ENCODE peak calls at places on chromosomes 11 and 22, in seven cellular contexts. One of them, this sample, is unnamed.

GRCh38 chr22:28903719-28904118 is 20.3 kb downstream of the ZNRF3 start:
- DNase-seq in A549: no peak
- DNase-seq in transverse colon: no peak
- DNase-seq in uterus: no peak
- DNase-seq in prostate gland: no peak
- DNase-seq in heart left ventricle: no peak
- DNase-seq in esophagus squamous epithelium: no peak
- DNase-seq in this sample: no peak

GRCh38 chr11:74057251-74058151 is 48.6 kb upstream of the UCP3 start:
- DNase-seq in A549: no peak
- DNase-seq in transverse colon: no peak
- DNase-seq in uterus: no peak
- DNase-seq in prostate gland: no peak
- DNase-seq in heart left ventricle: no peak
- DNase-seq in esophagus squamous epithelium: no peak
- DNase-seq in this sample: no peak

GRCh38 chr22:30327864-30328345 is 1.2 kb upstream of the TBC1D10A start:
- DNase-seq in A549: peak
- DNase-seq in transverse colon: no peak
- DNase-seq in uterus: no peak
- DNase-seq in prostate gland: peak
- DNase-seq in heart left ventricle: no peak
- DNase-seq in esophagus squamous epithelium: no peak
- DNase-seq in this sample: no peak

GRCh38 chr11:118645066-118645715 is 34.3 kb downstream of the TREH start:
- DNase-seq in A549: no peak
- DNase-seq in transverse colon: no peak
- DNase-seq in uterus: no peak
- DNase-seq in prostate gland: no peak
- DNase-seq in heart left ventricle: peak
- DNase-seq in esophagus squamous epithelium: no peak
- DNase-seq in this sample: no peak

GRCh38 chr11:2886191-2886894 is 768 bp upstream of the CDKN1C start:
- DNase-seq in A549: no peak
- DNase-seq in transverse colon: no peak
- DNase-seq in uterus: peak
- DNase-seq in prostate gland: no peak
- DNase-seq in heart left ventricle: no peak
- DNase-seq in esophagus squamous epithelium: no peak
- DNase-seq in this sample: no peak

GRCh38 chr11:73326929-73327811 is 19.1 kb downstream of the ARHGEF17 start:
- DNase-seq in A549: no peak
- DNase-seq in transverse colon: no peak
- DNase-seq in uterus: no peak
- DNase-seq in prostate gland: no peak
- DNase-seq in heart left ventricle: peak
- DNase-seq in esophagus squamous epithelium: no peak
- DNase-seq in this sample: no peak

GRCh38 chr11:25737071-25737675 is 594.8 kb upstream of the ANO3 start:
- DNase-seq in A549: no peak
- DNase-seq in transverse colon: no peak
- DNase-seq in uterus: no peak
- DNase-seq in prostate gland: no peak
- DNase-seq in heart left ventricle: no peak
- DNase-seq in esophagus squamous epithelium: no peak
- DNase-seq in this sample: no peak

GRCh38 chr11:134632347-134633119 is 220.5 kb upstream of the B3GAT1 start:
- DNase-seq in A549: no peak
- DNase-seq in transverse colon: no peak
- DNase-seq in uterus: no peak
- DNase-seq in prostate gland: no peak
- DNase-seq in heart left ventricle: no peak
- DNase-seq in esophagus squamous epithelium: no peak
- DNase-seq in this sample: no peak

GRCh38 chr11:7499046-7499445 is 13.7 kb downstream of the OLFML1 start:
- DNase-seq in A549: no peak
- DNase-seq in transverse colon: no peak
- DNase-seq in uterus: no peak
- DNase-seq in prostate gland: no peak
- DNase-seq in heart left ventricle: no peak
- DNase-seq in esophagus squamous epithelium: no peak
- DNase-seq in this sample: no peak

DNA sequence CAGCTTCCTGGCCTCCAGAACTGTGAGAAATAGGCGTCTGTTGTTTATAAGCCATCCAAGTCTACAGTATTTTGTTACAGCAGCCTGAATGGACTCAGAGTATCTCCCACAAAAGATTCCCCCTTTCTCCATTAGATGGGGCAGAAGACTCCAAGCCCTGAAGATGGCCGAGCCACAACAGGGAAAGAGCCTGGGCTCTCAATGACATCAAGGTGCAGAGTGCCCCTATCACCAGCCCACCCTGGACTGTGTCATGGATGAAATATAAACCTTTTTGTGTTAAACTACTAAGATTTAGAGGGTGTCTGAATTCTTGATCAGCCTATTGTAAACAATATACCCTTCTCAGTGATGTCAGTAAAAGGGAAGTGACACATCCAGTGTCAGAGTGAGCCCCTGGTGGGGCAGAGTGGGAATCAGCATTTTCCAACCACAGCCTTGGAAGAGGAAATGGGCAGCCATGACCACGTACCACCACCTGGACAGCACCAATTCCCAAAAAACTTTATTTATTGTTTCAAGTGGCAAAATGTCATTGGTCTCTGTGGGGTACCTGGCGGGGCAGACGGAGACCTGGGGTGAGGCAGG is 25.5 kb downstream of the TNKS1BP1 start:
- DNase-seq in A549: peak
- DNase-seq in transverse colon: no peak
- DNase-seq in uterus: no peak
- DNase-seq in prostate gland: no peak
- DNase-seq in heart left ventricle: no peak
- DNase-seq in esophagus squamous epithelium: no peak
- DNase-seq in this sample: no peak
- TF ChIP-seq POLR2A in A549: no peak
- TF ChIP-seq POLR2A in transverse colon: no peak
- TF ChIP-seq POLR2A in uterus: no peak
- TF ChIP-seq POLR2A in prostate gland: no peak
- TF ChIP-seq POLR2A in heart left ventricle: no peak
- TF ChIP-seq POLR2A in esophagus squamous epithelium: no peak
- TF ChIP-seq POLR2A in this sample: no peak

GRCh38 chr22:22371031-22371541 is 126.5 kb downstream of the VPREB1 start:
- DNase-seq in A549: no peak
- DNase-seq in transverse colon: no peak
- DNase-seq in uterus: no peak
- DNase-seq in prostate gland: no peak
- DNase-seq in heart left ventricle: no peak
- DNase-seq in esophagus squamous epithelium: no peak
- DNase-seq in this sample: no peak

GRCh38 chr22:22374163-22374562 is 129.6 kb downstream of the VPREB1 start:
- DNase-seq in A549: no peak
- DNase-seq in transverse colon: no peak
- DNase-seq in uterus: no peak
- DNase-seq in prostate gland: no peak
- DNase-seq in heart left ventricle: no peak
- DNase-seq in esophagus squamous epithelium: no peak
- DNase-seq in this sample: no peak

GRCh38 chr22:22369962-22370265 is 125.3 kb downstream of the VPREB1 start:
- DNase-seq in A549: no peak
- DNase-seq in transverse colon: no peak
- DNase-seq in uterus: no peak
- DNase-seq in prostate gland: no peak
- DNase-seq in heart left ventricle: no peak
- DNase-seq in esophagus squamous epithelium: no peak
- DNase-seq in this sample: no peak

GRCh38 chr22:22374579-22374978 is 130.0 kb downstream of the VPREB1 start:
- DNase-seq in A549: no peak
- DNase-seq in transverse colon: no peak
- DNase-seq in uterus: no peak
- DNase-seq in prostate gland: no peak
- DNase-seq in heart left ventricle: no peak
- DNase-seq in esophagus squamous epithelium: no peak
- DNase-seq in this sample: no peak

DNA sequence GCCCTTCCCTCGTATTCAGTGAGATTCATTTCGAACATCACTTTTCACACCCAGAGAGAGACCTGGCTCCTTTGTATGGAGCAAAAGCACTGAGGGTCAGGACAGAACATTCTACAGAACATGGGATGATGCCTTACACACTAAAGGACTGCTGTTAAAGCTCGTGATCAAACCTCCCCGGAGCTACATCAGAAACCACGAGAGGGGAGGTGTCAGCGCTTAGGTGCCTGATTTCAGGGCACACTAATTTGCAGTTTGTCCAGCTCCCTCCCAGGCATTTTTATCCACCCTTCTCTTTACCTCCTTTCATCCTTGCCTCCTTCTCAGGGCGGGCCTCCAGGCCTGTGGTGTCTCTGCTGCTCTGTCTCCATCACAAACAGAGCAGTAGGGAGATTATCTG is 127.5 kb downstream of the VPREB1 start:
- DNase-seq in A549: no peak
- DNase-seq in transverse colon: no peak
- DNase-seq in uterus: no peak
- DNase-seq in prostate gland: no peak
- DNase-seq in heart left ventricle: no peak
- DNase-seq in esophagus squamous epithelium: no peak
- DNase-seq in this sample: no peak
- TF ChIP-seq CTCF in A549: no peak
- TF ChIP-seq CTCF in transverse colon: no peak
- TF ChIP-seq CTCF in uterus: no peak
- TF ChIP-seq CTCF in prostate gland: no peak
- TF ChIP-seq CTCF in heart left ventricle: no peak
- TF ChIP-seq CTCF in esophagus squamous epithelium: no peak
- TF ChIP-seq CTCF in this sample: no peak

GRCh38 chr11:111944139-111944538 is 7.0 kb downstream of the DIXDC1 start:
- DNase-seq in A549: peak
- DNase-seq in transverse colon: no peak
- DNase-seq in uterus: no peak
- DNase-seq in prostate gland: peak
- DNase-seq in heart left ventricle: no peak
- DNase-seq in esophagus squamous epithelium: no peak
- DNase-seq in this sample: no peak
- H3K4me3 ChIP-seq in A549: no peak
- H3K4me3 ChIP-seq in transverse colon: no peak
- H3K4me3 ChIP-seq in uterus: no peak
- H3K4me3 ChIP-seq in prostate gland: no peak
- H3K4me3 ChIP-seq in heart left ventricle: no peak
- H3K4me3 ChIP-seq in esophagus squamous epithelium: no peak
- H3K4me3 ChIP-seq in this sample: no peak

GRCh38 chr22:35406443-35406842 is 6.5 kb downstream of the MCM5 start:
- DNase-seq in A549: no peak
- DNase-seq in transverse colon: no peak
- DNase-seq in uterus: no peak
- DNase-seq in prostate gland: no peak
- DNase-seq in heart left ventricle: no peak
- DNase-seq in esophagus squamous epithelium: no peak
- DNase-seq in this sample: no peak
- TF ChIP-seq POLR2A in A549: no peak
- TF ChIP-seq POLR2A in transverse colon: no peak
- TF ChIP-seq POLR2A in uterus: no peak
- TF ChIP-seq POLR2A in prostate gland: no peak
- TF ChIP-seq POLR2A in heart left ventricle: no peak
- TF ChIP-seq POLR2A in esophagus squamous epithelium: no peak
- TF ChIP-seq POLR2A in this sample: no peak

DNA sequence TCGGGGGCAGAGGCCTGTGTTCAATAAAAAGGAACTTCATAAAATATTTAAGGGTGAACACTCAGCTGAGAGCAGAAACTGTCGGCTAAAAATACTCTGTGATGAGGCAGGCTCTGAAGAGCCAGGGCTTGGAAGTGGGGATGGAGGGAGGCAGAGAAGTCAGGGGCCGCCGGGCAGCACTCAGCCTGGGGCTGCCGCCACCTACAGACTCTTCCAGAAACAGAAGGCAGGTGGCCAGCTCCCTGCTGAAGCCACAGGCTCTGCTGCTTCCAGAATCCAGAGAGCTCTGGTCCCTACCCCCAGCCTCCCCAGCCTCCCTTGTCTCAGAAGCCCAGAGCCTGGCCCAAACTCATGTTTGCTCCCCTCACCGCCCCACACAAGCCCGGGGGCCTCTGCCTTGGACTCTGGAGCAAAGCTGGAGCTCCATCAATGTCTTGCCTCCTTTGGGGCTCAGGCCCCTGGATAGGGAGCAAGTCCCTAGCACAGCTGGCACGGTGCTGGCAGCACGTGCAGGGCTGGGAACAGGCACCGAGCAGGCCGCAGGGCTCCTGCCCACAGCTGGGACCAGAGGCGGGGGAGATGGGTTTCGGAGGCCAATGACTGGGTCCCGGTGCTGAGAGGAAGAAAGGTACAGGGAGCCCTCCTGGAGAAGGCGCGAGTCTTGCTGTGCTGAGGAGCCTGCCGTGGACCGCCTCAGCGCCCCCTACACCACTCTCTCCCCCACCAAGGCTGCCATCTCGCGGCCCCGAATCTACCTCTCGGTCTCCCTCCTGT is 8.2 kb downstream of the LRFN4 start:
- DNase-seq in A549: no peak
- DNase-seq in transverse colon: no peak
- DNase-seq in uterus: no peak
- DNase-seq in prostate gland: no peak
- DNase-seq in heart left ventricle: no peak
- DNase-seq in esophagus squamous epithelium: no peak
- DNase-seq in this sample: no peak
- TF ChIP-seq CTCF in A549: no peak
- TF ChIP-seq CTCF in transverse colon: no peak
- TF ChIP-seq CTCF in uterus: no peak
- TF ChIP-seq CTCF in prostate gland: no peak
- TF ChIP-seq CTCF in heart left ventricle: no peak
- TF ChIP-seq CTCF in esophagus squamous epithelium: no peak
- TF ChIP-seq CTCF in this sample: no peak

GRCh38 chr11:65577756-65578109 is 1.9 kb downstream of the EHBP1L1 start:
- DNase-seq in A549: no peak
- DNase-seq in transverse colon: peak
- DNase-seq in uterus: no peak
- DNase-seq in prostate gland: no peak
- DNase-seq in heart left ventricle: no peak
- DNase-seq in esophagus squamous epithelium: no peak
- DNase-seq in this sample: peak
- H3K4me3 ChIP-seq in A549: no peak
- H3K4me3 ChIP-seq in transverse colon: peak
- H3K4me3 ChIP-seq in uterus: peak
- H3K4me3 ChIP-seq in prostate gland: peak
- H3K4me3 ChIP-seq in heart left ventricle: peak
- H3K4me3 ChIP-seq in esophagus squamous epithelium: peak
- H3K4me3 ChIP-seq in this sample: peak

DNA sequence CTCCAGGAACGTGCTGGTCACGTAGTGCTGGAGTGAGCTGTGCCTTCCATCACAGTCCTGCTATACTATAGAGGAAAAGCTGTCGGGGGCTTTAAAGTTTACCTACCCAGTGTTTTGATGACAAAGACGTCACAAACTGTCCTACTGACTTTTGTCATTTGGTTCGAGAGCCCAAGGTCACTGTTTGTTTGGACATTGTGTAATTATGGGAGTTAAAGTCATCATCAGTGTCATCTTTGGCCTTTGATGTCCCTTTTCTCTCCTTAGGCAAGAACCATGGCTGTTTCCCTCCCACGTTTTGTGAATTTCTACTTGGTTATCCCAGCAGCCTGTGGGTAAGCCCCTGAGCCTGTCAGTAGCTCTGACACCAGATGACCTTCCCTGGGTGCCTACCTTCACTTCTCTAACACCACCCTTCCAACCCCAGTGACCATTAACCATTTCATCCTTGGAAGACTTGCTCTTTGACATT is 59.3 kb downstream of the SLC1A2 start:
- DNase-seq in A549: no peak
- DNase-seq in transverse colon: no peak
- DNase-seq in uterus: no peak
- DNase-seq in prostate gland: no peak
- DNase-seq in heart left ventricle: no peak
- DNase-seq in esophagus squamous epithelium: no peak
- DNase-seq in this sample: no peak
- TF ChIP-seq POLR2A in A549: no peak
- TF ChIP-seq POLR2A in transverse colon: no peak
- TF ChIP-seq POLR2A in uterus: no peak
- TF ChIP-seq POLR2A in prostate gland: no peak
- TF ChIP-seq POLR2A in heart left ventricle: no peak
- TF ChIP-seq POLR2A in esophagus squamous epithelium: no peak
- TF ChIP-seq POLR2A in this sample: no peak

This sample was measured in gastrocnemius medialis.